ENCODE peak calls at places on chromosome 4, in seven cellular contexts. K is PC-3, C is neuronal stem cell, I is K562, M is SK-N-MC, P is H1, J is HepG2. F is an unnamed sample.
A peak's percentile ranks its signal among the peaks of the same experiment; 100 is the strongest.

GRCh38 chr4:176259330-176260090 is 9.5 kb downstream of the ASB5 start:
- DNase-seq in K (peak; percentile 56), C (no peak), I (no peak), M (no peak), P (no peak), J (no peak), F (peak; percentile 85)

GRCh38 chr4:113450681-113451080 is 310.9 kb downstream of the CAMK2D start:
- DNase-seq in K (no peak), C (no peak), I (no peak), M (no peak), P (no peak), J (no peak), F (no peak)

GRCh38 chr4:76611611-76612010 is 176.6 kb downstream of the SHROOM3 start:
- DNase-seq in K (peak; percentile 50), C (no peak), I (no peak), M (no peak), P (no peak), J (no peak), F (peak; percentile 56)

GRCh38 chr4:33411182-33411581 is 2691.0 kb downstream of the PCDH7 start:
- DNase-seq in K (peak; percentile 13), C (no peak), I (no peak), M (no peak), P (no peak), J (no peak), F (no peak)

GRCh38 chr4:25767877-25768475 is 94.8 kb downstream of the SEL1L3 start:
- DNase-seq in K (peak; percentile 69), C (peak; percentile 72), I (peak; percentile 48), M (peak; percentile 50), P (peak; percentile 33), J (peak; percentile 62), F (peak; percentile 85)

GRCh38 chr4:108547682-108548081 is 72.7 kb upstream of the RPL34 start:
- DNase-seq in K (no peak), C (no peak), I (no peak), M (no peak), P (no peak), J (no peak), F (no peak)

GRCh38 chr4:64882311-64883086 is 473.2 kb upstream of the TECRL start:
- DNase-seq in K (no peak), C (no peak), I (no peak), M (no peak), P (no peak), J (no peak), F (no peak)

GRCh38 chr4:41731569-41731968 is 17.0 kb downstream of the PHOX2B start:
- DNase-seq in K (no peak), C (no peak), I (no peak), M (no peak), P (no peak), J (no peak), F (no peak)

GRCh38 chr4:666436-666810 is 7.7 kb downstream of the ATP5ME start:
- DNase-seq in K (no peak), C (no peak), I (no peak), M (no peak), P (no peak), J (no peak), F (no peak)

GRCh38 chr4:41594439-41594838 is 56.5 kb downstream of the LIMCH1 start:
- DNase-seq in K (no peak), C (no peak), I (no peak), M (no peak), P (no peak), J (no peak), F (peak; percentile 4)

GRCh38 chr4:110970642-110971041 is 347.8 kb upstream of the PITX2 start:
- DNase-seq in K (peak; percentile 53), C (peak; percentile 39), I (no peak), M (no peak), P (peak; percentile 49), J (peak; percentile 49), F (peak; percentile 40)

GRCh38 chr4:67483868-67484602 is 61.3 kb downstream of the CENPC start:
- DNase-seq in K (no peak), C (no peak), I (no peak), M (no peak), P (no peak), J (no peak), F (peak; percentile 7)

GRCh38 chr4:122695226-122695625 is 37.3 kb upstream of the BBS12 start:
- DNase-seq in K (no peak), C (no peak), I (no peak), M (no peak), P (no peak), J (no peak), F (no peak)

GRCh38 chr4:16029329-16029728 is 54.5 kb downstream of the PROM1 start:
- DNase-seq in K (no peak), C (no peak), I (no peak), M (no peak), P (no peak), J (peak; percentile 37), F (peak; percentile 78)

GRCh38 chr4:132792305-132792704 is 356.8 kb upstream of the PCDH10 start:
- DNase-seq in K (peak; percentile 37), C (no peak), I (no peak), M (no peak), P (no peak), J (no peak), F (peak; percentile 28)

GRCh38 chr4:55366621-55367020 is 20.6 kb downstream of the SRD5A3 start:
- DNase-seq in K (no peak), C (no peak), I (no peak), M (no peak), P (no peak), J (no peak), F (no peak)

GRCh38 chr4:13588954-13589353 is 38.6 kb downstream of the BOD1L1 start:
- DNase-seq in K (no peak), C (no peak), I (no peak), M (no peak), P (no peak), J (no peak), F (no peak)

DNA sequence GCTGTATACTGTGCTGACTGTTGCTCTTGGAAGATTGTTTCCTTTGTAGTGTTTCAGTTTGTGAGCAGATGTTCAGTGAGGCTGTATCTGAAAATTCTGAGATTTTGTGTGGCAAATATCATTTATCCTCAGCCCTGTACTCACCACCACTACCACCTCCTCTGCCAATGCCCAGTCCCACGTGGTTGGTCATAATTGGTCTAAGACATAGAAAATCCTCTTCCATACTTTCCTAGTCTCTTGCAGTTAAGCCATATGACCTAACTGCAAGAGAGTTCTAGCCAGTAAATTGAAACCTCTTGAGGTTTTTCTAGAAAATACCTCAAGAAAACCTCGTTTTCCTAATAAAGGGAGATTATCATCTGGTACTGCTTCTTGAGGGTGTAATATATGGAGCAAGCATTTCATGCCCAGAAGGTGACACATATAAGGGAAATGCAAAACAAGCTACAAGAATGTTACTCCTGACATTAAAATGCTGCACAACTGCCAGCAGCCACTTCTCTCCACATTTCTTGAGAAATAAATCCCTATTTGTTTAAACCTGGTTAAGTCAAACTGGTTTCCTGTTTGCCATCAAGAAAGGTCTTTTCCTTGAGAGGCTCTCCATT is 32.8 kb downstream of the ABCE1 start:
- DNase-seq in K (peak; percentile 23), C (no peak), I (no peak), M (no peak), P (no peak), J (no peak), F (peak; percentile 74)
- H3K9ac ChIP-seq in K (no peak overlapping the region), C (no peak overlapping the region), I (no peak overlapping the region), M (no peak overlapping the region), P (no peak overlapping the region), J (no peak overlapping the region), F (peak overlapping the region; percentile 14)

GRCh38 chr4:2961411-2962098 is 1.7 kb downstream of the NOP14 start:
- DNase-seq in K (no peak), C (peak; percentile 23), I (peak; percentile 43), M (no peak), P (no peak), J (peak; percentile 44), F (peak; percentile 16)
- H3K4me3 ChIP-seq in K (peak overlapping the region; percentile 86), C (no peak overlapping the region), I (peak overlapping the region; percentile 90), M (peak overlapping the region; percentile 98), P (peak overlapping the region; percentile 75), J (peak overlapping the region; percentile 88), F (peak overlapping the region; percentile 90)

GRCh38 chr4:6198768-6199343 is 1.5 kb downstream of the JAKMIP1 start:
- DNase-seq in K (no peak), C (peak; percentile 37), I (no peak), M (no peak), P (peak; percentile 82), J (no peak), F (no peak)

GRCh38 chr4:6199344-6199921 is 916 bp downstream of the JAKMIP1 start:
- DNase-seq in K (no peak), C (no peak), I (no peak), M (no peak), P (no peak), J (no peak), F (no peak)

GRCh38 chr4:6201580-6202091 is 1.3 kb upstream of the JAKMIP1 start:
- DNase-seq in K (no peak), C (no peak), I (peak; percentile 15), M (no peak), P (no peak), J (no peak), F (no peak)

GRCh38 chr4:6200922-6201362 is 593 bp upstream of the JAKMIP1 start:
- DNase-seq in K (peak; percentile 76), C (no peak), I (no peak), M (no peak), P (no peak), J (peak; percentile 34), F (no peak)

DNA sequence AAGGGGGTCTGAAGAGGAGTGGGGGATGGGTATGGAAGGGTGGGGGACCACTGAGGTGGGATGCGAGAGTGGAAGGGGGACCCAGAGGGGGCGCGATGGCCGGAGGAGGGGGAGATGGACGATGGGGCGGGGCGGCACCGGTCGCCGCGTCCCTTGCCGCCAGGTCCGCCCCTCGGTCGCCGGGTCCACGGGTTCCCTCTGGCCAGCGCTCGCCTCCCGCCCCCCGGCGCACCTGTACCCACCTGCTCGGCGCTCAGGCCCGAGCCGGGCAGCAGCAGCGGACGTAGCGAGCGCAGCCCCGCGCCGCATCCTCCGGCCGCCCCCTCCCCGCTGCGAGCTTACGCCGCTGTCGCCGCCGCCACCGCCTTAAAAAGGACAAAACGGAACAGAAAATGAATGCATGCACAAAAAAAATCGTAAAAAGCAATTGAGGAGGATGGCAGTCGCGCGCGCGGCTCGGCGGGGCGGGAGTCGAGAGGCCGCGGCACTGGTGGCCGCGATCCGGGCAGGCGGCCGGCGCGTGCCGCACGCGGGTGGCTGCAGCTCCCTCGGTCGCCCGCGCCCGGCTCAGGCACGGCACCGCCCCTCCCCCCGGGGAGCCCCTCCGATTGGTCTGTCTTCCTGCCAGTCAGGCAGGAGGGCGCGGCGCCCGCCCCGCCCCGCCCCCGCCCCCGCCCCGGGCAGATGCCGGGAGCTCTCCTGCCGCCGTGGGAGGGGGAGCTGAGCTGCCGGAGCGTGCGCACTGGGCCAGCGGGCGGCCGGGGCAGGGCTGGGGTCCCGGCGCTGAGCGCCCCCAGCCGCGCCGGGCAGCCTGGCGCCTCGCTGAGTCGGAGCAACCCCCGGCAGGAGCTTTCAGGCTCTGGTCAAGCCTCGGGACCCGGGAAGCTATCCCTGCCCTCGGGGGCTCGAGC is at the start of gene JAKMIP1:
- DNase-seq in K (peak; percentile 67), C (peak; percentile 85), I (peak; percentile 99), M (no peak), P (no peak), J (peak; percentile 25), F (peak; percentile 71)
- H3K9ac ChIP-seq in K (no peak within 1 kb of the TSS), C (peak within 1 kb of the TSS; percentile 84), I (no peak within 1 kb of the TSS), M (no peak within 1 kb of the TSS), P (no peak within 1 kb of the TSS), J (no peak within 1 kb of the TSS), F (no peak within 1 kb of the TSS)

DNA sequence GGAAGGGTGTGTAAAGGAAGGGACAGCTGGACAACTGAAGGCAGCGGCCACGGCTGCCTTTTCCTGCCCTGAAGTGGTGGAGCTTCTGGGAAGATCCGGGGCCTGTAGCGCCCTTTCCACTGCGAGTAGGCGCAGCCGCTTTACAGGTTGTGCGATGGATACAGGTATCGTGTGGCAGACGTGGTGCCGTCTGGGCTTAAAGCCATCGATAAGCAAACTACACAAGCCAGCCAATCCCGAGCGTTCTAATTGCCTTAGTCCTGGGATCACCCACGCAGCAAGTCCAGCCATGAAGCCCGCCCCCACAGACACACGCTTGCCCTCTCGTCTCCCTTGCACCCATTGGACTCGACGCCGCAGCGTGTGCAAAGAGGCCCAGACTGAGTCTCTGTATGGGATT is 15.4 kb downstream of the NKX6-1 start:
- DNase-seq in K (no peak), C (no peak), I (no peak), M (no peak), P (no peak), J (no peak), F (no peak)
- H3K4me3 ChIP-seq in K (no peak overlapping the region), C (no peak overlapping the region), I (no peak overlapping the region), M (no peak overlapping the region), P (peak overlapping the region; percentile 21), J (no peak overlapping the region), F (no peak overlapping the region)

F was measured in adipocyte.